ENCODE peak calls at places on chromosomes 16 and 17, in seven cellular contexts. Z is psoas muscle, D is left lung, M is breast epithelium, S is stomach, G is sigmoid colon, Y is tibial nerve. W is an unnamed sample. For H3K36me3, the result is how much of the 10 kb centered on the place peaks cover.

GRCh38 chr17:36195474-36196098 is 972 bp downstream of the CCL3L1 start:
- DNase-seq in M (no peak), S (no peak), D (no peak), Y (no peak), Z (no peak), G (no peak), W (no peak)

GRCh38 chr16:71484006-71484893 is 4.9 kb downstream of the ZNF19 start:
- DNase-seq in S (peak), D (peak), Y (peak), G (peak), M (peak), Z (peak), W (peak)

GRCh38 chr16:82302007-82302733 is 132.1 kb upstream of the MPHOSPH6 start:
- DNase-seq in S (no peak), Z (no peak), D (no peak), G (no peak), Y (no peak), M (no peak), W (no peak)

GRCh38 chr17:1412185-1413110 is 12.4 kb upstream of the YWHAE start:
- DNase-seq in Y (no peak), D (peak), S (peak), Z (peak), G (no peak), M (no peak), W (peak)

GRCh38 chr17:68195667-68196393 is 52.0 kb upstream of the AMZ2 start:
- DNase-seq in G (no peak), M (no peak), Y (no peak), S (no peak), D (no peak), Z (no peak), W (no peak)

GRCh38 chr17:79544142-79544914 is 66.5 kb downstream of the RBFOX3 start:
- DNase-seq in M (no peak), G (peak), S (no peak), D (no peak), Z (peak), Y (no peak), W (no peak)

GRCh38 chr16:2090819-2091721 is 43.3 kb downstream of the TSC2 start:
- DNase-seq in G (no peak), Y (peak), Z (peak), M (no peak), S (peak), D (peak), W (no peak)

GRCh38 chr16:31134625-31135534 is 647 bp downstream of the PRSS8 start:
- DNase-seq in D (no peak), Z (no peak), Y (no peak), G (no peak), S (peak), M (peak), W (no peak)

GRCh38 chr17:82978354-82978753 is 101.1 kb upstream of the METRNL start:
- DNase-seq in G (no peak), D (no peak), Y (no peak), M (no peak), Z (no peak), S (no peak), W (no peak)

GRCh38 chr16:78689031-78689430 is 589.6 kb downstream of the WWOX start:
- DNase-seq in Y (no peak), M (no peak), S (no peak), D (no peak), Z (no peak), G (no peak), W (no peak)

GRCh38 chr17:41989702-41990419 is 23.3 kb downstream of the CNP start:
- DNase-seq in Y (no peak), D (no peak), Z (no peak), M (no peak), S (no peak), G (no peak), W (no peak)
- H3K36me3 ChIP-seq in Y (half or more), D (half or more), Z (under half), M (under half), S (half or more), G (half or more), W (under half)

GRCh38 chr17:45277992-45278391 is 16.1 kb upstream of the SPATA32 start:
- DNase-seq in G (no peak), Y (no peak), M (no peak), D (peak), S (peak), Z (peak), W (no peak)
- H3K27ac ChIP-seq in G (peak), Y (no peak), M (peak), D (peak), S (peak), Z (peak), W (peak)

GRCh38 chr17:13306310-13306962 is 288.6 kb upstream of the ELAC2 start:
- DNase-seq in D (no peak), M (no peak), S (no peak), Z (no peak), G (no peak), Y (no peak), W (no peak)

GRCh38 chr17:13310858-13311257 is 290.9 kb downstream of the HS3ST3A1 start:
- DNase-seq in M (no peak), G (no peak), Z (no peak), Y (no peak), D (no peak), S (no peak), W (no peak)

DNA sequence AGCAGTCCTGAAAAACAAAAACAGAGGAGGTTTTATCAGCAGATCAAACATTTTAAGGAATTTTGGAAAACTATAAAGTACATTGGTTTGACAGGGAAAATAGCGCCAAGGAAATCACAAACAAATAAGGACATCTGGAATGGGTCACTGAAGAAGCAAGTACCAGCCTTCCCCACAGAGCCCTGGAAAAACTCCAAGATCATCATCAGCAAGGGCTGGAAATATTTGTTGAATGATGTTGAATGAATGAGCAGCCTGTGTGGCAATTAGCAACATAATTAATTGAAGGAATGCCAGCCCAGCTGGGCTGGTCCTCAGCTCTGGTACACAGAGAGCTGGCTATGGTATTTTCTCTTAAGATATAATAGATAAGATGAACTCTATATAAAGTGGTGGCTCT is 290.4 kb downstream of the HS3ST3A1 start:
- DNase-seq in D (no peak), M (peak), G (no peak), Z (no peak), S (no peak), Y (no peak), W (no peak)
- H3K36me3 ChIP-seq in D (under half), M (under half), G (under half), Z (under half), S (under half), Y (under half), W (under half)

DNA sequence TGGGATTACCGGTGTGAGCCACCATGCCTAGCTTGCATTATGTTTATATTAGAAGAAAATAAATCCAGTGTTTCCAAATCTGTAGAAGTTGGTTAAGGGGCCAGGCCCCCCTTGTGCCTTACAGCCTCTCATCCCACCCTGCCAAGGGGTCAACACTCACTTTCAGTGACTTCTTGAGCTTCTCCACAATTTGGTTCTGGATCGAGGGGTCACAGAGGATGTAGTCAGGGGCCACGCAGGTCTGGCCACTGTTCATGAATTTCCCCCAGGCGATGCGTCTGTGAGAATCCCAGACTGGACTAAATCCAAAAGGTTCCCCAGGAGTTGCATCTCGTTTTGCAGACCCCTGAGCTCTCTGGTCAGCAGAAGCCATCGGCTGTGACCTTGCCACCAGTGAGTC is 7.2 kb downstream of the ALDH3A1 start:
- DNase-seq in Z (no peak), G (no peak), S (no peak), D (no peak), Y (no peak), M (no peak), W (no peak)
- H3K27ac ChIP-seq in Z (no peak), G (no peak), S (no peak), D (no peak), Y (no peak), M (no peak), W (no peak)

W was measured in aorta.